ENCODE peak calls at places on chromosomes 5 and 9, in seven cellular contexts. One of them, this sample, is unnamed.
A peak's percentile ranks its signal among the peaks of the same experiment; 100 is the strongest.

GRCh38 chr5:149223081-149223848 is 48.4 kb upstream of the AFAP1L1 start:
- DNase-seq in breast epithelium: no peak
- DNase-seq in HepG2: no peak
- DNase-seq in mucosa of descending colon: peak; percentile 7
- DNase-seq in lower leg skin: no peak
- DNase-seq in foreskin keratinocyte: no peak
- DNase-seq in IMR-90: peak; percentile 53
- DNase-seq in this sample: no peak

GRCh38 chr5:2995035-2995434 is 243.6 kb upstream of the IRX2 start:
- DNase-seq in foreskin keratinocyte: no peak
- DNase-seq in IMR-90: no peak
- DNase-seq in breast epithelium: no peak
- DNase-seq in mucosa of descending colon: no peak
- DNase-seq in HepG2: no peak
- DNase-seq in lower leg skin: no peak
- DNase-seq in this sample: no peak

GRCh38 chr9:114097613-114098020 is 1.5 kb downstream of the KIF12 start:
- DNase-seq in mucosa of descending colon: peak; percentile 72
- DNase-seq in HepG2: no peak
- DNase-seq in lower leg skin: no peak
- DNase-seq in breast epithelium: no peak
- DNase-seq in IMR-90: no peak
- DNase-seq in foreskin keratinocyte: no peak
- DNase-seq in this sample: no peak

GRCh38 chr5:126864042-126864688 is 87.2 kb downstream of the LMNB1 start:
- DNase-seq in breast epithelium: no peak
- DNase-seq in lower leg skin: no peak
- DNase-seq in mucosa of descending colon: no peak
- DNase-seq in IMR-90: no peak
- DNase-seq in HepG2: no peak
- DNase-seq in foreskin keratinocyte: no peak
- DNase-seq in this sample: no peak

GRCh38 chr9:89880161-89880560 is 275.3 kb downstream of the GADD45G start:
- DNase-seq in mucosa of descending colon: no peak
- DNase-seq in HepG2: no peak
- DNase-seq in foreskin keratinocyte: no peak
- DNase-seq in lower leg skin: peak; percentile 12
- DNase-seq in breast epithelium: peak; percentile 27
- DNase-seq in IMR-90: no peak
- DNase-seq in this sample: peak; percentile 5

GRCh38 chr5:98904786-98905185 is 24.0 kb downstream of the CHD1 start:
- DNase-seq in lower leg skin: no peak
- DNase-seq in mucosa of descending colon: no peak
- DNase-seq in foreskin keratinocyte: peak; percentile 12
- DNase-seq in breast epithelium: no peak
- DNase-seq in HepG2: no peak
- DNase-seq in IMR-90: peak; percentile 63
- DNase-seq in this sample: no peak

GRCh38 chr5:132224721-132225120 is 2.9 kb downstream of the P4HA2 start:
- DNase-seq in IMR-90: peak; percentile 48
- DNase-seq in lower leg skin: no peak
- DNase-seq in mucosa of descending colon: no peak
- DNase-seq in breast epithelium: no peak
- DNase-seq in foreskin keratinocyte: no peak
- DNase-seq in HepG2: no peak
- DNase-seq in this sample: no peak

GRCh38 chr5:149229298-149229937 is 42.2 kb upstream of the AFAP1L1 start:
- DNase-seq in breast epithelium: no peak
- DNase-seq in foreskin keratinocyte: no peak
- DNase-seq in mucosa of descending colon: no peak
- DNase-seq in HepG2: no peak
- DNase-seq in IMR-90: no peak
- DNase-seq in lower leg skin: no peak
- DNase-seq in this sample: no peak

GRCh38 chr5:73214921-73215490 is 42.0 kb downstream of the TMEM174 start:
- DNase-seq in lower leg skin: no peak
- DNase-seq in IMR-90: no peak
- DNase-seq in foreskin keratinocyte: no peak
- DNase-seq in mucosa of descending colon: no peak
- DNase-seq in breast epithelium: no peak
- DNase-seq in HepG2: no peak
- DNase-seq in this sample: no peak

GRCh38 chr9:119803679-119804078 is 434.4 kb upstream of the BRINP1 start:
- DNase-seq in breast epithelium: no peak
- DNase-seq in IMR-90: no peak
- DNase-seq in HepG2: no peak
- DNase-seq in mucosa of descending colon: no peak
- DNase-seq in lower leg skin: no peak
- DNase-seq in foreskin keratinocyte: no peak
- DNase-seq in this sample: no peak

GRCh38 chr5:132949151-132949550 is 14.3 kb downstream of the AFF4 start:
- DNase-seq in HepG2: no peak
- DNase-seq in lower leg skin: no peak
- DNase-seq in IMR-90: no peak
- DNase-seq in foreskin keratinocyte: no peak
- DNase-seq in mucosa of descending colon: no peak
- DNase-seq in breast epithelium: no peak
- DNase-seq in this sample: no peak

GRCh38 chr5:142597025-142597424 is 88.9 kb downstream of the FGF1 start:
- DNase-seq in lower leg skin: no peak
- DNase-seq in foreskin keratinocyte: no peak
- DNase-seq in mucosa of descending colon: no peak
- DNase-seq in HepG2: no peak
- DNase-seq in breast epithelium: no peak
- DNase-seq in IMR-90: no peak
- DNase-seq in this sample: no peak

GRCh38 chr5:142600611-142601360 is 85.1 kb downstream of the FGF1 start:
- DNase-seq in lower leg skin: no peak
- DNase-seq in breast epithelium: no peak
- DNase-seq in foreskin keratinocyte: no peak
- DNase-seq in mucosa of descending colon: peak; percentile 35
- DNase-seq in HepG2: peak; percentile 10
- DNase-seq in IMR-90: peak; percentile 91
- DNase-seq in this sample: no peak

GRCh38 chr5:142598338-142598700 is 87.6 kb downstream of the FGF1 start:
- DNase-seq in breast epithelium: no peak
- DNase-seq in IMR-90: no peak
- DNase-seq in mucosa of descending colon: no peak
- DNase-seq in HepG2: no peak
- DNase-seq in lower leg skin: no peak
- DNase-seq in foreskin keratinocyte: no peak
- DNase-seq in this sample: no peak

GRCh38 chr5:142600092-142600491 is 85.8 kb downstream of the FGF1 start:
- DNase-seq in HepG2: no peak
- DNase-seq in foreskin keratinocyte: no peak
- DNase-seq in breast epithelium: no peak
- DNase-seq in IMR-90: no peak
- DNase-seq in mucosa of descending colon: no peak
- DNase-seq in lower leg skin: no peak
- DNase-seq in this sample: no peak

DNA sequence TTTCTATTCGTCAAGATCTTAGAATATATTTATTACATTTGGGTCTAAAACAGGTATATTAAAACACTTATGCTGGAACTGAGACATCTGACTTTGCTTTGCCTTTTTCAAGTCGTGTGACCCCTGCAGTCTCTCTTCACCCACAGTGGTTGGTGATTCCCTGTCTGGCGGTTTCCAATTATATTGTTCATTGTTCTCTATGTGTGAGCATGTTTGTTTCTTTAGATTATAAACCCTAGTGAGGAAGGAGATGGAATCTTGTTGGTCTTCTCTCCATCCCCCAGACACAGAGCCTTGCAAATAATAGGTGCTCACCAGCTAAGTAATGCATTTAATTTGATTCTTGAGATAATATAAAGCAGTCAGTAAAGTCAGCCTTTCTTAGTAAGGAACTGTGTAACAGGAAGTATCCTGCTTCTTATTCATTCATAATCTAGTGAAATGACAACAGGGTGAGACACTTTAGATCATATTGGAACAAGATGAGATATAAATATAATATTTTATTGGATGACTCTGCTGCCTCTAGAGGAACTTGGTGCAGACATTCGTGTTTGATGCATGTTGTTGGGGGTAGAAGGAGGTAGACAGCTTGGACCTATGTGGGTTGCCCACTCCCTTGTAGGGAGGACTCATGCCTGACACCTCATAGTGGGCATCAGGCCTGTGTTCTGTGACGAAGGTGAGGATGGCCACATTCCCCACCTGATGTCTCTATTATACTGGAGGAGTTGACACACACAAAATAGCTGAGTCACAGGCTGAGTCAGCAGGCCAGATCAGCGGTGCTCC is 88.1 kb downstream of the FGF1 start:
- DNase-seq in IMR-90: peak; percentile 90
- DNase-seq in mucosa of descending colon: no peak
- DNase-seq in breast epithelium: no peak
- DNase-seq in lower leg skin: no peak
- DNase-seq in foreskin keratinocyte: peak; percentile 83
- DNase-seq in HepG2: peak; percentile 32
- DNase-seq in this sample: no peak
- TF ChIP-seq CTCF in IMR-90: no peak
- TF ChIP-seq CTCF in mucosa of descending colon: no peak
- TF ChIP-seq CTCF in breast epithelium: no peak
- TF ChIP-seq CTCF in lower leg skin: no peak
- TF ChIP-seq CTCF in foreskin keratinocyte: peak; percentile 53
- TF ChIP-seq CTCF in HepG2: no peak
- TF ChIP-seq CTCF in this sample: no peak

DNA sequence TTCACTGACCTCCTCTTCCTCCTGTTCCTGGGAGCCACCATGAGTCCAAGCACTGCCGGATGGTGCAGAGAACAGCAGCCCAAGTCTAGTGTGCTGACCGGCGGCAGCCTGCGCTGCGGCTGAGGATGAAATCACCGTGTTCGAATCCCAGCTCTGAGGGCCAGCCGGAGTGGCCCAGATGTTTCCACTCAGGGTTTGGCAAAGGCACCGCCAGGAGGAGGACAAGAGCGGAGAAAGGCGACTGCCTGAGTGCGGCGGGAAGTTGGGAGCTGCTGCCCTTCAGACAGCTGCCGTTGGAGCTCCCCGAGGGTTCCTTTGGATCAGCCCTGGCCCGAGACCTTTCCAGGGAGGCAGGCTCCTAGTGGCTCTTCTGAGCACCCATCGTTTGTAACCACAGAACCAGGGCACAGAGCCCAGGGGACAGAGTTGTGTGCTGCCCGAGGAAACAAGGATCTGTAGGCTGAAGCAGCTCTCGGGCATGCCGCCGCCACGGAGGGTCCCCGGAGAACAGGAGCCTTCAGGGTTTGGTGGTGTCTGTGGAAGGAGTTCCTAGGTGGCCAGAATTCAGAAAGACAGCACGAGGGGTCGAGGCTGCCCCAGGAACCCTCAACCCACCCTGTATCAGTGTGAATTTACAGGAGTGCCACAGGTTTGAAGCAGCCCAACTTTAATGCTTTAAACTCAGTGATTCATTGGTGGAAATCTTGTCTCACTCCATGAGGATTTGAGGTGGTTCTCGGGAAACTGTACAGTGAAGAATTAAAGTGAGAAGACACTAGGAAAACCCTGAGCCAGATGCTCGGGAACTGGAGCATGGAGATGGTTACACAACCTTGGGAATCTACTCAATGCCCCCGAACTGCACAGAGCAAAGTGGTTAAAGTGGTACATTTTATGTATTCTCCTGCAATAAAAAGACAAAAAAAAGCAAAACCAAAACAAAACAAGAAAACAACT is 115.5 kb upstream of the COL5A1 start:
- DNase-seq in lower leg skin: no peak
- DNase-seq in breast epithelium: peak; percentile 45
- DNase-seq in mucosa of descending colon: peak; percentile 26
- DNase-seq in foreskin keratinocyte: no peak
- DNase-seq in IMR-90: no peak
- DNase-seq in HepG2: no peak
- DNase-seq in this sample: no peak
- TF ChIP-seq CTCF in lower leg skin: no peak
- TF ChIP-seq CTCF in breast epithelium: no peak
- TF ChIP-seq CTCF in mucosa of descending colon: no peak
- TF ChIP-seq CTCF in foreskin keratinocyte: no peak
- TF ChIP-seq CTCF in IMR-90: no peak
- TF ChIP-seq CTCF in HepG2: no peak
- TF ChIP-seq CTCF in this sample: no peak

GRCh38 chr5:66494437-66494836 is 101.8 kb upstream of the MAST4 start:
- DNase-seq in IMR-90: no peak
- DNase-seq in HepG2: no peak
- DNase-seq in lower leg skin: no peak
- DNase-seq in mucosa of descending colon: no peak
- DNase-seq in foreskin keratinocyte: no peak
- DNase-seq in breast epithelium: no peak
- DNase-seq in this sample: no peak
- TF ChIP-seq CTCF in IMR-90: no peak
- TF ChIP-seq CTCF in HepG2: peak; percentile 24
- TF ChIP-seq CTCF in lower leg skin: no peak
- TF ChIP-seq CTCF in mucosa of descending colon: no peak
- TF ChIP-seq CTCF in foreskin keratinocyte: peak; percentile 40
- TF ChIP-seq CTCF in breast epithelium: no peak
- TF ChIP-seq CTCF in this sample: no peak

DNA sequence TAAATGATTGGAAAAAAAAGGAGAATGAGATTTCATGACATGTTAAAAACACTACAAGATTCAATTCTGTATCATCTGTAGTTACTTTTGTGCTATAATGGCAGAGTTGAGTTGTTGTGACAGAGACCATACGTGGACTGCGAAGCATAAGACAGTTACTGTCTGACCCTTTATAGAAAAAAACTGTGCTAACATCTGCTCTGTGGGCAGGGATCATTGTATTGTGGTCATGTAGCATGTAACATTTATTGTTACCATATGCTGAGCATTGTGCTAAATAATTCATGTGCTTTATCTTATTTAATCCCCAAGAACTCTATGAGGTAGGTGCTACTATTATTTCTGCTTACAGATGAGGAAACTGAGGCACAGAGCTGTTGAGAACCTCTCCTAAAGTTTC is 147.3 kb upstream of the HMHB1 start:
- DNase-seq in IMR-90: no peak
- DNase-seq in HepG2: no peak
- DNase-seq in foreskin keratinocyte: no peak
- DNase-seq in mucosa of descending colon: no peak
- DNase-seq in lower leg skin: no peak
- DNase-seq in breast epithelium: no peak
- DNase-seq in this sample: no peak
- TF ChIP-seq CTCF in IMR-90: no peak
- TF ChIP-seq CTCF in HepG2: no peak
- TF ChIP-seq CTCF in foreskin keratinocyte: no peak
- TF ChIP-seq CTCF in mucosa of descending colon: no peak
- TF ChIP-seq CTCF in lower leg skin: no peak
- TF ChIP-seq CTCF in breast epithelium: no peak
- TF ChIP-seq CTCF in this sample: no peak